ENCODE peak calls at places on chromosome 17, in eight cellular contexts. One of them, this sample, is unnamed.

GRCh38 chr17:31508310-31509094 is 117.0 kb downstream of the RAB11FIP4 start:
- DNase-seq in Calu3: no peak
- DNase-seq in AG09319: no peak
- DNase-seq in HuH-7.5: no peak
- DNase-seq in Caco-2: peak
- DNase-seq in heart right ventricle: no peak
- DNase-seq in activated naive CD8-positive, alpha-beta T cell treated with anti-CD3 and anti-CD28 coated beads for 36 hours: peak
- DNase-seq in activated T-cell treated with anti-CD3 and anti-CD28 coated beads, Interleukin-2, amount 50 U/mL, for 24 hours: peak
- DNase-seq in this sample: no peak

GRCh38 chr17:17877548-17878358 is 41.0 kb upstream of the SREBF1 start:
- DNase-seq in Caco-2: no peak
- DNase-seq in Calu3: no peak
- DNase-seq in HuH-7.5: no peak
- DNase-seq in activated T-cell treated with anti-CD3 and anti-CD28 coated beads, Interleukin-2, amount 50 U/mL, for 24 hours: no peak
- DNase-seq in activated naive CD8-positive, alpha-beta T cell treated with anti-CD3 and anti-CD28 coated beads for 36 hours: no peak
- DNase-seq in AG09319: peak
- DNase-seq in heart right ventricle: peak
- DNase-seq in this sample: no peak

GRCh38 chr17:67452681-67453554 is 75.8 kb downstream of the PITPNC1 start:
- DNase-seq in heart right ventricle: no peak
- DNase-seq in Calu3: no peak
- DNase-seq in AG09319: no peak
- DNase-seq in activated T-cell treated with anti-CD3 and anti-CD28 coated beads, Interleukin-2, amount 50 U/mL, for 24 hours: peak
- DNase-seq in Caco-2: no peak
- DNase-seq in HuH-7.5: no peak
- DNase-seq in activated naive CD8-positive, alpha-beta T cell treated with anti-CD3 and anti-CD28 coated beads for 36 hours: peak
- DNase-seq in this sample: no peak

GRCh38 chr17:81991684-81992513 is 14.5 kb downstream of the ASPSCR1 start:
- DNase-seq in Calu3: peak
- DNase-seq in activated T-cell treated with anti-CD3 and anti-CD28 coated beads, Interleukin-2, amount 50 U/mL, for 24 hours: no peak
- DNase-seq in HuH-7.5: no peak
- DNase-seq in AG09319: no peak
- DNase-seq in heart right ventricle: peak
- DNase-seq in activated naive CD8-positive, alpha-beta T cell treated with anti-CD3 and anti-CD28 coated beads for 36 hours: no peak
- DNase-seq in Caco-2: peak
- DNase-seq in this sample: peak

GRCh38 chr17:80263253-80264047 is 2.8 kb downstream of the RNF213 start:
- DNase-seq in Caco-2: no peak
- DNase-seq in Calu3: peak
- DNase-seq in heart right ventricle: peak
- DNase-seq in activated naive CD8-positive, alpha-beta T cell treated with anti-CD3 and anti-CD28 coated beads for 36 hours: peak
- DNase-seq in AG09319: peak
- DNase-seq in activated T-cell treated with anti-CD3 and anti-CD28 coated beads, Interleukin-2, amount 50 U/mL, for 24 hours: peak
- DNase-seq in HuH-7.5: no peak
- DNase-seq in this sample: peak

GRCh38 chr17:51354908-51355307 is 94.6 kb downstream of the UTP18 start:
- DNase-seq in Caco-2: no peak
- DNase-seq in AG09319: no peak
- DNase-seq in HuH-7.5: no peak
- DNase-seq in Calu3: no peak
- DNase-seq in activated naive CD8-positive, alpha-beta T cell treated with anti-CD3 and anti-CD28 coated beads for 36 hours: no peak
- DNase-seq in activated T-cell treated with anti-CD3 and anti-CD28 coated beads, Interleukin-2, amount 50 U/mL, for 24 hours: no peak
- DNase-seq in heart right ventricle: no peak
- DNase-seq in this sample: no peak

GRCh38 chr17:10216213-10216982 is 18.0 kb upstream of the GAS7 start:
- DNase-seq in activated naive CD8-positive, alpha-beta T cell treated with anti-CD3 and anti-CD28 coated beads for 36 hours: no peak
- DNase-seq in Caco-2: no peak
- DNase-seq in HuH-7.5: no peak
- DNase-seq in activated T-cell treated with anti-CD3 and anti-CD28 coated beads, Interleukin-2, amount 50 U/mL, for 24 hours: no peak
- DNase-seq in Calu3: no peak
- DNase-seq in heart right ventricle: no peak
- DNase-seq in AG09319: no peak
- DNase-seq in this sample: no peak

GRCh38 chr17:79621151-79621940 is 10.5 kb upstream of the RBFOX3 start:
- DNase-seq in Calu3: no peak
- DNase-seq in AG09319: no peak
- DNase-seq in heart right ventricle: no peak
- DNase-seq in HuH-7.5: peak
- DNase-seq in Caco-2: no peak
- DNase-seq in activated naive CD8-positive, alpha-beta T cell treated with anti-CD3 and anti-CD28 coated beads for 36 hours: no peak
- DNase-seq in activated T-cell treated with anti-CD3 and anti-CD28 coated beads, Interleukin-2, amount 50 U/mL, for 24 hours: peak
- DNase-seq in this sample: no peak

GRCh38 chr17:45273551-45273957 is 11.7 kb upstream of the SPATA32 start:
- DNase-seq in AG09319: no peak
- DNase-seq in Caco-2: no peak
- DNase-seq in activated T-cell treated with anti-CD3 and anti-CD28 coated beads, Interleukin-2, amount 50 U/mL, for 24 hours: no peak
- DNase-seq in Calu3: no peak
- DNase-seq in heart right ventricle: no peak
- DNase-seq in activated naive CD8-positive, alpha-beta T cell treated with anti-CD3 and anti-CD28 coated beads for 36 hours: no peak
- DNase-seq in HuH-7.5: no peak
- DNase-seq in this sample: no peak

This sample was measured in GM04504.